ENCODE peak calls at places on chromosomes 5 and 9, in four cellular contexts. Z, A, L and E are unnamed samples.
A peak's percentile ranks its signal among the peaks of the same experiment; 100 is the strongest.

GRCh38 chr5:126031989-126032716 is 391.1 kb upstream of the GRAMD2B start:
- DNase-seq in L (no peak), A (no peak), Z (peak; percentile 46), E (no peak)

GRCh38 chr5:130337179-130337888 is 433.1 kb downstream of the CHSY3 start:
- DNase-seq in Z (no peak), L (no peak), A (peak; percentile 83), E (no peak)

GRCh38 chr5:56406221-56406620 is 173.1 kb upstream of the ANKRD55 start:
- DNase-seq in A (no peak), L (no peak), Z (no peak), E (no peak)

GRCh38 chr9:37324691-37325490 is 97.6 kb upstream of the GRHPR start:
- DNase-seq in Z (no peak), A (no peak), L (peak; percentile 48), E (no peak)

GRCh38 chr5:57432876-57433275 is 49.7 kb downstream of the ACTBL2 start:
- DNase-seq in Z (no peak), A (no peak), L (no peak), E (no peak)

GRCh38 chr9:16197578-16198370 is 644.9 kb downstream of the CCDC171 start:
- DNase-seq in A (peak; percentile 62), Z (no peak), L (no peak), E (no peak)

GRCh38 chr5:122202952-122203351 is 73.6 kb downstream of the ZNF474 start:
- DNase-seq in Z (no peak), A (no peak), L (no peak), E (no peak)

GRCh38 chr9:122322553-122322952 is 48.3 kb upstream of the PTGS1 start:
- DNase-seq in A (no peak), Z (no peak), L (no peak), E (no peak)

GRCh38 chr5:81855576-81855975 is 104.7 kb upstream of the SSBP2 start:
- DNase-seq in Z (no peak), A (no peak), L (no peak), E (no peak)

GRCh38 chr5:5183192-5183699 is 43.1 kb downstream of the ADAMTS16 start:
- DNase-seq in Z (no peak), L (peak; percentile 6), A (peak; percentile 95), E (no peak)

GRCh38 chr5:135238622-135239460 is 160.2 kb downstream of the MACROH2A1 start:
- DNase-seq in L (no peak), A (no peak), Z (no peak), E (no peak)

GRCh38 chr5:172005708-172006377 is 595 bp downstream of the FBXW11 start:
- DNase-seq in A (peak; percentile 64), Z (peak; percentile 21), L (peak; percentile 59), E (peak; percentile 34)

GRCh38 chr5:56152437-56152836 is 80.7 kb downstream of the ANKRD55 start:
- DNase-seq in L (peak; percentile 27), A (no peak), Z (no peak), E (no peak)

GRCh38 chr9:97046228-97046627 is 7.3 kb upstream of the CTSV start:
- DNase-seq in Z (no peak), L (no peak), A (no peak), E (no peak)

GRCh38 chr9:78620303-78620702 is 323.4 kb downstream of the PSAT1 start:
- DNase-seq in L (no peak), A (peak; percentile 22), Z (no peak), E (no peak)

GRCh38 chr9:133155156-133155555 is 8.6 kb downstream of the GBGT1 start:
- DNase-seq in Z (no peak), A (no peak), L (no peak), E (no peak)

GRCh38 chr9:116300360-116300759 is 146.8 kb downstream of the PAPPA start:
- DNase-seq in L (no peak), Z (no peak), A (no peak), E (no peak)

GRCh38 chr5:5886812-5887486 is 464.5 kb downstream of the ICE1 start:
- DNase-seq in Z (no peak), L (peak; percentile 36), A (no peak), E (no peak)

GRCh38 chr9:106623558-106623957 is 239.4 kb upstream of the ZNF462 start:
- DNase-seq in Z (no peak), A (no peak), L (no peak), E (no peak)

GRCh38 chr5:3092664-3093063 is 341.2 kb upstream of the IRX2 start:
- DNase-seq in A (no peak), Z (no peak), L (peak; percentile 95), E (peak; percentile 77)

GRCh38 chr5:108727639-108728565 is 19.8 kb upstream of the FER start:
- DNase-seq in Z (peak; percentile 92), L (peak; percentile 93), A (peak; percentile 95), E (peak; percentile 65)

GRCh38 chr5:150734579-150735384 is 24.0 kb downstream of the DCTN4 start:
- DNase-seq in L (no peak), Z (peak; percentile 44), A (no peak), E (no peak)

GRCh38 chr9:89254773-89255125 is 56.2 kb upstream of the CKS2 start:
- DNase-seq in Z (no peak), L (no peak), A (no peak), E (no peak)

GRCh38 chr5:79795764-79796398 is 106.2 kb downstream of the CMYA5 start:
- DNase-seq in A (no peak), L (no peak), Z (no peak), E (no peak)

GRCh38 chr5:33490071-33490665 is 49.4 kb downstream of the TARS1 start:
- DNase-seq in A (no peak), L (no peak), Z (no peak), E (no peak)

GRCh38 chr9:130266236-130267098 is 907 bp downstream of the HMCN2 start:
- DNase-seq in L (no peak), Z (peak; percentile 37), A (no peak), E (no peak)

GRCh38 chr5:10903786-10904560 is 142.9 kb upstream of the DAP start:
- DNase-seq in A (no peak), Z (no peak), L (no peak), E (no peak)

GRCh38 chr5:26740182-26740581 is 298.2 kb downstream of the CDH9 start:
- DNase-seq in Z (no peak), L (no peak), A (no peak), E (no peak)

GRCh38 chr9:134326754-134327526 is 685 bp downstream of the RXRA start:
- DNase-seq in Z (no peak), A (peak; percentile 63), L (peak; percentile 74), E (no peak)

GRCh38 chr5:82165740-82166530 is 112.2 kb downstream of the RPS23 start:
- DNase-seq in Z (peak; percentile 82), L (peak; percentile 82), A (peak; percentile 55), E (peak; percentile 71)

GRCh38 chr5:132258102-132259060 is 885 bp downstream of the PDLIM4 start:
- DNase-seq in Z (no peak), L (no peak), A (peak; percentile 85), E (no peak)

GRCh38 chr5:87347841-87348240 is 64.9 kb downstream of the CCNH start:
- DNase-seq in Z (no peak), L (no peak), A (peak; percentile 21), E (no peak)

GRCh38 chr9:91305596-91305995 is 56.1 kb downstream of the AUH start:
- DNase-seq in A (no peak), Z (no peak), L (no peak), E (no peak)

DNA sequence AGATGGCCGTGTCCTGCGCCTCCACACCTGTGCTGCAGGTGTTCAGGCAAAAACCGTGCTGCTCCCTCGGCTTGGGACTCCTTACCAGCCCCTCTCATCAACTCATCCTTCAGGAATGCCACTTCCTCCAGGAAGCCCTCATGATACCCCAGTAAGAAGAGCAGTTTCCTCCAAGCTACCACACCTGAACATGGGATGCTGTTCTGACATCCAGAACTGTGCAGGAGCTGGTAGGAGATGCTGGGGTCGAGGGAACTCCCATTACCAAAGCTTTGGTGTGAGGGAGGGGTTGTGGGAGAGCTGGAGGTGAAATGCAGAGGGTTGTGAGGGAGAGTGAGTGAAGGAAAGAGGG is 18.9 kb downstream of the CARD19 start:
- DNase-seq in Z (peak; percentile 3), A (no peak), L (no peak), E (no peak)
- H3K4me1 ChIP-seq in Z (peaks cover 19% of the 10 kb centered on the region), A (peaks cover 8% of the 10 kb centered on the region), L (peaks cover 3% of the 10 kb centered on the region), E (no peaks in the 10 kb centered on the region)

GRCh38 chr5:180060192-180060591 is 11.4 kb downstream of the RNF130 start:
- DNase-seq in A (no peak), L (no peak), Z (no peak), E (no peak)
- H3K9me3 ChIP-seq in A (no peaks in the 10 kb centered on the region), L (no peaks in the 10 kb centered on the region), Z (no peaks in the 10 kb centered on the region), E (no peaks in the 10 kb centered on the region)

DNA sequence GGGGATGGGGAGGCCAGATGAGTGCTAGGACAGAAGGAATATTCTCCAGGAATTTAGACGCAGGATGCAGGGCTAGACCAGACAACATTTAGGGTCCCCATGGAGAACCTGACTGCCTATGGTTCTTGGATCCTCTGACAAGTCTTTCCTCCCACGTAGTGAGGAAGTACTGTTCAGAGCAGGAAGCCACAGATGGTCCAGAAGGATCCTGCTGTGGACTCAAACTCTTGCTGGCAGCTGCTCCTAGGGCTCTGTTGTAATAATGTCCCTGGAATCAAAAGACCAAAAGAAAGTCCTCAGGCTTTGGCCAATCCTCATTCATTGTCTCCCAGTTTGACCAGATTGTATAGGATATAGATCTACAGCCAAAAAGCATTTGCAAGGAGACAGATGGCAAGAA is 53.9 kb downstream of the SEMA6A start:
- DNase-seq in Z (peak; percentile 23), L (no peak), A (no peak), E (no peak)
- H3K4me1 ChIP-seq in Z (no peaks in the 10 kb centered on the region), L (peaks cover 5% of the 10 kb centered on the region), A (no peaks in the 10 kb centered on the region), E (no peaks in the 10 kb centered on the region)

GRCh38 chr9:137853392-137853995 is 24.1 kb upstream of the CACNA1B start:
- DNase-seq in L (no peak), A (no peak), Z (no peak), E (no peak)
- H3K9me3 ChIP-seq in L (no peaks in the 10 kb centered on the region), A (no peaks in the 10 kb centered on the region), Z (peaks cover 24% of the 10 kb centered on the region), E (peaks cover 3% of the 10 kb centered on the region)

DNA sequence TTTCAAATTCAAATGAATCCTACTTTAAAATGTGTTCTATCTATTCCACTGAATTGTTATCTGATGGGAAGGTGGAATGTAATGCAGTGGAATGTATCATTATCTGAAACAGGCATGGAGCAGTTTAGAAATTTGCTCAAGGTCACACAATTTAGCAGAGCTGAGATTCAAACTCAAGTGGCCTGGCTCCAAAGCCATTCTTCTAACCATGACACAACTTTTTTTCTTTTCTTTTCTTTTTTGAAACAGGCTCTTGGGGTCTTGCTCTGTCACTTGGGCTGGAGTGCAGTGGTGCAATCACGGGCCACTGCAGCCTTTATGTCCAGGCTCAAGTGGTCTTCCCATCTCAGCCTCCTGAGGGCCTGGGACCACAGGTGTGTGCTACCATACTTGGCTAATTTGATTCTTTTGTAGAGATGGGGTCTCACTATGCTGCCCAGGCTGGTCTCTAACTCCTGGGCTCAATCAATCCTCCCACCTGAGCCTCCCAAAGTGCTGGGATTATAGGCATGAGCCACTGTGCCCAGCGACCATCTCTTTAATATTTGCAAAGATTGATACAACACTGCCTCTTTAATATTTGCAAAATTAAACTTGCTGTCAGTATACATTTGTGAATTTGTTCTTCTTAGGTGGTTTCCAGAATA is 50.0 kb downstream of the CAST start:
- DNase-seq in L (no peak), A (no peak), Z (no peak), E (no peak)
- H3K4me1 ChIP-seq in L (peaks cover 34% of the 10 kb centered on the region), A (peaks cover 14% of the 10 kb centered on the region), Z (peaks cover 55% of the 10 kb centered on the region), E (no peaks in the 10 kb centered on the region)